ENCODE peak calls at places on chromosomes 5 and 9, in eight cellular contexts. E is body of pancreas; K is GM23338; Y is astrocyte; Q is AG04450; B is mesenchymal stem cell; N is CD4-positive, CD25-positive, alpha-beta regulatory T cell; Z is neural progenitor cell. D is an unnamed sample.

GRCh38 chr5:127080001-127080478 is 6.7 kb upstream of the C5orf63 start:
- DNase-seq in E (no peak), K (peak; percentile 53), Y (no peak), Q (no peak), B (peak; percentile 9), N (no peak), Z (peak; percentile 21), D (peak; percentile 23)

GRCh38 chr5:180290568-180291233 is 1.2 kb downstream of the MAPK9 start:
- DNase-seq in E (no peak), K (no peak), Y (no peak), Q (no peak), B (no peak), N (no peak), Z (no peak), D (no peak)

GRCh38 chr5:131396015-131396414 is 132.2 kb downstream of the CDC42SE2 start:
- DNase-seq in E (no peak), K (no peak), Y (no peak), Q (no peak), B (no peak), N (no peak), Z (no peak), D (no peak)

GRCh38 chr9:78298046-78298511 is 1.2 kb downstream of the PSAT1 start:
- DNase-seq in E (no peak), K (peak; percentile 48), Y (no peak), Q (no peak), B (no peak), N (no peak), Z (peak; percentile 63), D (no peak)

GRCh38 chr5:138873096-138873885 is 1.8 kb downstream of the LRRTM2 start:
- DNase-seq in E (no peak), K (no peak), Y (no peak), Q (no peak), B (no peak), N (no peak), Z (no peak), D (no peak)

GRCh38 chr5:176735383-176736265 is 74.7 kb upstream of the UNC5A start:
- DNase-seq in E (no peak), K (no peak), Y (no peak), Q (no peak), B (no peak), N (no peak), Z (no peak), D (no peak)

GRCh38 chr9:77648458-77649108 is 461 bp upstream of the GNA14 start:
- DNase-seq in E (peak; percentile 81), K (peak; percentile 81), Y (peak; percentile 11), Q (no peak), B (peak; percentile 26), N (no peak), Z (peak; percentile 34), D (no peak)

GRCh38 chr5:136207631-136208030 is 14.7 kb upstream of the SMIM32 start:
- DNase-seq in E (no peak), K (no peak), Y (no peak), Q (no peak), B (no peak), N (no peak), Z (no peak), D (no peak)

GRCh38 chr5:133995903-133996563 is 8.7 kb downstream of the VDAC1 start:
- DNase-seq in E (peak; percentile 45), K (no peak), Y (no peak), Q (no peak), B (no peak), N (no peak), Z (no peak), D (no peak)

GRCh38 chr9:109923371-109923770 is 143.4 kb downstream of the PALM2AKAP2 start:
- DNase-seq in E (no peak), K (peak; percentile 19), Y (no peak), Q (no peak), B (no peak), N (no peak), Z (no peak), D (no peak)

GRCh38 chr5:155082401-155082800 is 68.8 kb downstream of the KIF4B start:
- DNase-seq in E (no peak), K (no peak), Y (peak; percentile 84), Q (peak; percentile 30), B (peak; percentile 62), N (no peak), Z (no peak), D (peak; percentile 51)

GRCh38 chr9:91026266-91026665 is 224.6 kb downstream of the SYK start:
- DNase-seq in E (no peak), K (no peak), Y (no peak), Q (no peak), B (no peak), N (no peak), Z (no peak), D (no peak)

GRCh38 chr9:95061916-95062600 is 255.5 kb downstream of the FANCC start:
- DNase-seq in E (no peak), K (no peak), Y (no peak), Q (no peak), B (no peak), N (no peak), Z (no peak), D (no peak)

GRCh38 chr9:74458832-74459231 is 38.3 kb upstream of the RORB start:
- DNase-seq in E (no peak), K (peak; percentile 41), Y (no peak), Q (no peak), B (no peak), N (no peak), Z (no peak), D (no peak)

GRCh38 chr9:105264380-105264779 is 19.9 kb downstream of the SLC44A1 start:
- DNase-seq in E (no peak), K (no peak), Y (no peak), Q (no peak), B (peak; percentile 53), N (no peak), Z (no peak), D (no peak)

GRCh38 chr9:16197578-16198370 is 644.9 kb downstream of the CCDC171 start:
- DNase-seq in E (no peak), K (no peak), Y (peak; percentile 51), Q (no peak), B (peak; percentile 77), N (no peak), Z (no peak), D (no peak)

GRCh38 chr9:16191237-16191636 is 638.4 kb downstream of the CCDC171 start:
- DNase-seq in E (no peak), K (no peak), Y (no peak), Q (no peak), B (peak; percentile 83), N (no peak), Z (no peak), D (peak; percentile 77)

GRCh38 chr9:16191691-16192402 is 639.0 kb downstream of the CCDC171 start:
- DNase-seq in E (peak; percentile 69), K (peak; percentile 92), Y (peak; percentile 96), Q (peak; percentile 53), B (peak; percentile 92), N (no peak), Z (peak; percentile 88), D (peak; percentile 92)

GRCh38 chr9:16192403-16193017 is 639.7 kb downstream of the CCDC171 start:
- DNase-seq in E (no peak), K (no peak), Y (peak; percentile 62), Q (no peak), B (peak; percentile 59), N (no peak), Z (no peak), D (peak; percentile 51)

GRCh38 chr9:16196206-16196605 is 643.4 kb downstream of the CCDC171 start:
- DNase-seq in E (no peak), K (no peak), Y (peak; percentile 49), Q (no peak), B (no peak), N (no peak), Z (no peak), D (no peak)
- H3K4me3 ChIP-seq in E (no peak overlapping the region), K (no peak overlapping the region), Y (no peak overlapping the region), Q (no peak overlapping the region), B (no peak overlapping the region), N (no peak overlapping the region), Z (no peak overlapping the region), D (no peak overlapping the region)

GRCh38 chr9:87793292-87793691 is 67.4 kb downstream of the CTSL start:
- DNase-seq in E (no peak), K (no peak), Y (peak; percentile 80), Q (peak; percentile 65), B (peak; percentile 94), N (no peak), Z (no peak), D (peak; percentile 96)
- H3K4me3 ChIP-seq in E (no peak overlapping the region), K (no peak overlapping the region), Y (no peak overlapping the region), Q (no peak overlapping the region), B (no peak overlapping the region), N (peak overlapping the region; percentile 54), Z (no peak overlapping the region), D (peak overlapping the region; percentile 24)

DNA sequence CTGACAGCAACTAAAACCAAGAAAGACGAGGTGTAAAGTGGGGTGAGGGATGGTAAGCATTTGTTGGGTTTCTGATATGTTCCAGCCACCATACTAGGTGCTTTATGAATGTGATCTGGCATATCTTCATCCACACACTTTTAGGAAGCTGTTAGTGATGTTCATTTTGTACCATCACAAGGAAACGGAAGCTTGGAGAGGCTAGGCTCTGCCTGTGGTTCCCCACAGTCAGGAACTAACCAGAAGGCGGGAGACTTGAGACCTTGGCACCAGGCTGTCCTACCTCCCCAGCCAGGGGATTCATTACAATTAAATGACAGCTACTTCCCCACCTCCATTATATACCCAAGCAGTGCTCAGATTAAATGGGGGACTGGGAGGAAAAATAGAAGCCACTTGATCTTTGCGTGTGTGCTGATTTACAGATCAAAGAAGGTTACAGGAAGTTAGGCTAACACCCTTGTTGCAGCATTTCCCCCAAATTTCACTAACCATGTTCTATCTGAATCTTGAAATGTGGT is 43.0 kb downstream of the SFXN1 start:
- DNase-seq in E (no peak), K (no peak), Y (no peak), Q (no peak), B (no peak), N (peak; percentile 51), Z (no peak), D (no peak)
- H3K4me3 ChIP-seq in E (no peak overlapping the region), K (no peak overlapping the region), Y (no peak overlapping the region), Q (no peak overlapping the region), B (no peak overlapping the region), N (peak overlapping the region; percentile 65), Z (no peak overlapping the region), D (no peak overlapping the region)

GRCh38 chr5:33441241-33441844 is 578 bp downstream of the TARS1 start:
- DNase-seq in E (peak; percentile 31), K (peak; percentile 74), Y (peak; percentile 63), Q (no peak), B (no peak), N (no peak), Z (peak; percentile 35), D (no peak)

GRCh38 chr5:33440482-33441240 is at the start of gene TARS1:
- DNase-seq in E (peak; percentile 98), K (peak; percentile 100), Y (peak; percentile 100), Q (peak; percentile 100), B (peak; percentile 100), N (peak; percentile 92), Z (peak; percentile 97), D (peak; percentile 100)

GRCh38 chr5:33445808-33446207 is 5.0 kb downstream of the TARS1 start:
- DNase-seq in E (no peak), K (no peak), Y (no peak), Q (no peak), B (peak; percentile 22), N (no peak), Z (peak; percentile 20), D (peak; percentile 58)

GRCh38 chr5:33448118-33448517 is 7.4 kb downstream of the TARS1 start:
- DNase-seq in E (no peak), K (peak; percentile 78), Y (no peak), Q (no peak), B (no peak), N (no peak), Z (no peak), D (no peak)

DNA sequence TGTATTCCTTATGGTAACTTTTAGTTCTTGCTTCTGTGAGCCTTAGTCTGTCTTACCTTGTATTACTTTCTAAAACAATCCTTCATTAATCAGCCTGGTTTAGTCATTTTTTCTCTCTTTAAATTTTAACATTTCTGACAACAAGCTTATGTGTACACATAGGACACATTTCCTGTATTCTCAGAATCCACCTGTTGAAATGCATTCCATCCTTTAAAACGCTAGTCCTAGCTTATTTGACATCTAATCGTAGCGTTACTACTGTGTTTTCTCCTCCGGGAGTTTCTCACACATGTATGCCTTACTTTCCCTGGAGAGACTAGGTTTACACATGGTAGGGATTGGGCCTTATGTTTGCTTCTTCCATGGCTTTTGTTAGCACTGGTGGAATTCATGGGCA is 3.8 kb downstream of the TARS1 start:
- DNase-seq in E (no peak), K (no peak), Y (no peak), Q (no peak), B (no peak), N (no peak), Z (no peak), D (no peak)
- H3K4me3 ChIP-seq in E (no peak overlapping the region), K (peak overlapping the region; percentile 95), Y (no peak overlapping the region), Q (no peak overlapping the region), B (no peak overlapping the region), N (no peak overlapping the region), Z (no peak overlapping the region), D (peak overlapping the region; percentile 3)